ENCODE peak calls at places on chromosomes 3 and 15, in eight cellular contexts. W, P, L, E, Z, Y, A and I are unnamed samples.

GRCh38 chr3:25910997-25911396 is 121.1 kb downstream of the OXSM start:
- DNase-seq in L (peak; percentile 49), Z (peak; percentile 45), W (no peak), A (peak; percentile 54), E (peak; percentile 30), P (no peak), Y (no peak), I (peak; percentile 23)

GRCh38 chr15:99239545-99240198 is 9.7 kb downstream of the TTC23 start:
- DNase-seq in W (no peak), Y (no peak), A (no peak), P (no peak), L (no peak), E (no peak), Z (no peak), I (no peak)

GRCh38 chr3:20080956-20081554 is 40.8 kb downstream of the KAT2B start:
- DNase-seq in A (peak; percentile 63), Y (no peak), P (peak; percentile 45), W (peak; percentile 80), Z (peak; percentile 15), E (no peak), L (no peak), I (peak; percentile 16)

GRCh38 chr3:42256135-42256819 is 9.7 kb downstream of the CCK start:
- DNase-seq in Y (no peak), L (peak; percentile 16), A (peak; percentile 7), W (no peak), E (no peak), Z (no peak), P (no peak), I (no peak)

GRCh38 chr3:151329368-151329767 is at the start of gene P2RY13:
- DNase-seq in W (no peak), L (no peak), A (no peak), Y (no peak), Z (no peak), P (no peak), E (no peak), I (no peak)

GRCh38 chr3:50336452-50337174 is 4.0 kb downstream of the RASSF1 start:
- DNase-seq in W (no peak), E (no peak), A (no peak), Y (no peak), Z (no peak), L (peak; percentile 26), P (no peak), I (no peak)

GRCh38 chr3:42590989-42591756 is 513 bp downstream of the SS18L2 start:
- DNase-seq in A (no peak), E (no peak), L (no peak), W (no peak), Y (no peak), P (no peak), Z (peak; percentile 31), I (no peak)

GRCh38 chr3:149414557-149415231 is 37.2 kb upstream of the TM4SF1 start:
- DNase-seq in P (no peak), A (no peak), E (no peak), W (no peak), L (peak; percentile 90), Y (no peak), Z (no peak), I (no peak)

GRCh38 chr15:40942337-40942854 is 10.9 kb upstream of the CHAC1 start:
- DNase-seq in A (peak; percentile 35), Z (no peak), L (no peak), E (no peak), W (no peak), P (no peak), Y (no peak), I (no peak)